ENCODE peak calls at places on chromosomes 5 and 9, in five cellular contexts. M is HuH-7.5; F is central memory CD4-positive, alpha-beta T cell; B is foreskin keratinocyte; E is kidney. G is an unnamed sample.

GRCh38 chr5:72871358-72872024 is 55.0 kb downstream of the TNPO1 start:
- DNase-seq in M (no peak), F (no peak), B (peak; percentile 11), E (no peak), G (no peak)

GRCh38 chr5:148342371-148343048 is 7.2 kb downstream of the SPINK9 start:
- DNase-seq in M (no peak), F (no peak), B (no peak), E (no peak), G (no peak)

GRCh38 chr9:79300153-79300552 is 271.6 kb upstream of the TLE4 start:
- DNase-seq in M (no peak), F (no peak), B (no peak), E (no peak), G (peak; percentile 78)

GRCh38 chr5:54295658-54296276 is 14.6 kb downstream of the ARL15 start:
- DNase-seq in M (no peak), F (no peak), B (no peak), E (no peak), G (no peak)

GRCh38 chr5:94485017-94485517 is 133.3 kb downstream of the KIAA0825 start:
- DNase-seq in M (no peak), F (no peak), B (no peak), E (no peak), G (no peak)

GRCh38 chr5:43063731-43064171 is 23.6 kb upstream of the ANXA2R start:
- DNase-seq in M (no peak), F (no peak), B (no peak), E (peak; percentile 69), G (no peak)

GRCh38 chr5:17269201-17269600 is 51.8 kb downstream of the BASP1 start:
- DNase-seq in M (no peak), F (no peak), B (no peak), E (no peak), G (no peak)

GRCh38 chr9:673264-673965 is 168.1 kb upstream of the DMRT1 start:
- DNase-seq in M (no peak), F (no peak), B (peak; percentile 82), E (no peak), G (no peak)

GRCh38 chr5:170427672-170428236 is 38.6 kb upstream of the KCNMB1 start:
- DNase-seq in M (no peak), F (no peak), B (no peak), E (no peak), G (peak; percentile 68)

GRCh38 chr9:131744171-131744714 is 4.4 kb upstream of the RAPGEF1 start:
- DNase-seq in M (no peak), F (peak; percentile 47), B (no peak), E (no peak), G (no peak)

GRCh38 chr5:167802755-167803431 is 488.6 kb upstream of the WWC1 start:
- DNase-seq in M (no peak), F (no peak), B (peak; percentile 95), E (no peak), G (no peak)

GRCh38 chr5:181159286-181160143 is 12.1 kb downstream of the OR2V2 start:
- DNase-seq in M (peak; percentile 92), F (peak; percentile 83), B (peak; percentile 34), E (peak; percentile 89), G (peak; percentile 24)

GRCh38 chr9:99690573-99690972 is 131.1 kb upstream of the NR4A3 start:
- DNase-seq in M (no peak), F (no peak), B (no peak), E (no peak), G (peak; percentile 85)

GRCh38 chr5:178442361-178443256 is 147.6 kb downstream of the COL23A1 start:
- DNase-seq in M (no peak), F (no peak), B (no peak), E (no peak), G (no peak)

GRCh38 chr9:117073539-117074336 is 341.1 kb downstream of the ASTN2 start:
- DNase-seq in M (peak; percentile 34), F (no peak), B (peak; percentile 66), E (no peak), G (peak; percentile 6)

GRCh38 chr9:33787839-33788238 is 7.5 kb upstream of the PRSS3 start:
- DNase-seq in M (no peak), F (no peak), B (no peak), E (no peak), G (no peak)